ENCODE peak calls at places on chromosomes 11 and 22, in four cellular contexts. O, Z, E and H are unnamed samples. For H3K4me1, the result is how much of the 10 kb centered on the place peaks cover.

GRCh38 chr11:65551572-65552398 is 6.4 kb downstream of the LTBP3 start:
- DNase-seq in O (no peak), Z (peak), E (no peak), H (no peak)

GRCh38 chr11:117833401-117833891 is 8.9 kb upstream of the FXYD2 start:
- DNase-seq in Z (peak), O (peak), E (no peak), H (peak)

GRCh38 chr11:117610901-117611300 is 186.1 kb downstream of the DSCAML1 start:
- DNase-seq in Z (no peak), O (no peak), E (no peak), H (no peak)

GRCh38 chr11:64538501-64538951 is 52.5 kb upstream of the SLC22A12 start:
- DNase-seq in Z (no peak), O (no peak), E (no peak), H (peak)

GRCh38 chr11:70532066-70532440 is 133.7 kb downstream of the CTTN start:
- DNase-seq in O (no peak), Z (no peak), E (no peak), H (no peak)

GRCh38 chr22:28450109-28450508 is 229.5 kb downstream of the TTC28 start:
- DNase-seq in Z (no peak), O (no peak), E (no peak), H (no peak)

GRCh38 chr11:32065865-32066264 is 25.0 kb upstream of the RCN1 start:
- DNase-seq in O (no peak), E (no peak), Z (no peak), H (no peak)

GRCh38 chr11:72932132-72932570 is 117.9 kb downstream of the ATG16L2 start:
- DNase-seq in Z (no peak), O (no peak), E (peak), H (no peak)

GRCh38 chr22:37681001-37681424 is 5.1 kb upstream of the NOL12 start:
- DNase-seq in O (no peak), Z (no peak), E (no peak), H (no peak)

DNA sequence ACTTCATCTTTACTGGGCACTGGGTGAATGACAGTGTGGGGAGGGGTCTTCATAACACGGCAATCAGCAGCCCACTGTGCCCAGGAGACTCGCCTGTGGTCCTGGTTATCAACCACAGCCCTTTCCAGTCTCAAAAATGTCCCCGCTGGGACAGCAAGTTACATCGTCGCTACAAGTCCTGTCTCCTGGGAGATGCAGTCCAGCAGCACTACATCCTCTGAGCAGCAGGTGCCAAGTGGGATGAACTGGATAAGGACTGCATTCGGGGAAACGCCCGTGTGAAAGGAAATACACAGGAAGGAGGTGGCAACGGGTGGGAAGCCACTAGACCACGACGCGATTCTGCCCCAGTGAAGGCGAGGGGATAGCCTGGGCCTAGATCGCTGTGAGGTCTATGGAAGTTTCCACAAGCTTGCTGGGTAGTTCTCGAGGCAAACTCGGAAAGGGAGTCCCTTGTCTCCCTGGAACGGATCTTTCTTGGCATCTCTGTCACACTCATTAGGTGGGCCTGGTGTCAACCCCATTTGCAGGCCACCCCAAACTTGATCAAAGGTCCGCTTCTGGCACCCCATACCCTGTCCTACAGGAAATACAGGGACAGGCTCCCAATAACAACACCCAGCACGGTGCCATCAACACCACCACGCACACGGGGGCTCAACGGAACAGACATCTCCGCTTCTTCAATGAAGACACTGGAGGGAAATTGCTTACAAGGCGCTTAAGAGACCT is 4.4 kb downstream of the ASCL2 start:
- DNase-seq in O (no peak), E (no peak), Z (no peak), H (no peak)
- H3K4me1 ChIP-seq in O (under half), E (under half), Z (under half), H (under half)

GRCh38 chr22:46147471-46148267 is 2.7 kb upstream of the PPARA start:
- DNase-seq in O (no peak), Z (peak), E (no peak), H (no peak)
- H3K4me3 ChIP-seq in O (no peak), Z (no peak), E (no peak), H (no peak)

DNA sequence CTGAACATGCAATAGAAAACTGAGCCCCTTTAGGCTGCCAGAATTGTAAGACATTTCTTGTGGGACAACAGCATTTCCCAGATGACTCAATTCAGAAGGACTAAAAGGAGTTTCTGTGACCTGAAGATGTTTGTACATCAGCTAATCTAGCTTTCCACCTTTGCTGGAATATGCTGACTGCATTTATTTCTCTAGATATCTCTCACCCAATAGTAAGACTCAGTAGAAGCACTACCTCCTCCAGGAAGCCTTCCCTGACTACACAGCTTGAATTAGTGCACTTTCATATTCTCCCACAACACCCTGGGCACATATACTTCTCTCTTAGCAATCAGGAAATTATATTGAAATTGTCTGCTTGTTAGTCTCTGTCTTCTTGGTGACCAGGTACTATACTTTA is 98.1 kb upstream of the BLID start:
- DNase-seq in E (no peak), Z (no peak), O (no peak), H (no peak)
- H3K4me1 ChIP-seq in E (under half), Z (under half), O (under half), H (half or more)

DNA sequence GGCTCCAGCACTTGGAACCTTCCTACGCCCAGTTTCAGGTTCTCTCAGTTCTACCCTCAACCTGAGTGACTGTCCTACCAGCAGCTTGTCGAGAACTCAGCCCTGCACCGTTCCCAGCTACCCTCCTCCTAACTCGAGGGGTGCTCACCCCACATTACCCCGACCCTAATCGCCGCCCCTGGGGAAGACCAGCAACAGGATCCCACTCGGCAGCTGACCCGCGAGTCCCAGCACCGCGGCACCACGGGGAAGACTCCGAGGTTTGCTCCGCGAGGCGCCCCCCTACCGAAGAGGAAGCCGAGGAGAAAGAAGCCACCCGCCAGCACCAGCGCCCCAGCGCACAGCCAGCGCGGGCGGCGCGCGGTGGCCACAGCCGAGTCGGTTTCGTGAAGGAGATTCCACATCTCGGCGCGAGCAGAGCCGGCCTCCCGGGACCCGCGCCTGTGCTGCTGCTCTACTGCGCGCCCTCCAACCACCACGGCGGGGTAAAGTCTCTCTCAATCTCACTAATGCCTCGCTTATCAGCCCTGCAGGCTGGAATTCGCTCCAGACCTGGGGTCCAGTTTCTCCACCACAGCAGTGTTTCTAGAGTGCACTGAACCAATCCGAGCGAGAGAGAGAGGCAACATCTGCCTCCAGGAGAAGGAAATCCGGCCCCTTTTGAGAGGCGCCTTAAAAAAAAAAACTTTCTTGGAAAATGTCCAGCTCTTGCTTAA is at the start of gene FOLH1:
- DNase-seq in E (peak), O (no peak), Z (peak), H (peak)
- H3K4me3 ChIP-seq in E (no peak), O (peak), Z (peak), H (peak)

GRCh38 chr11:128774593-128774992 is 80.7 kb downstream of the FLI1 start:
- DNase-seq in Z (no peak), E (no peak), O (no peak), H (no peak)
- H3K4me1 ChIP-seq in Z (under half), E (under half), O (under half), H (under half)